ENCODE peak calls at places on chromosomes 5 and 9, in four cellular contexts. One of them, this sample, is unnamed.

GRCh38 chr5:54175-54730 is 37.7 kb upstream of the PLEKHG4B start:
- DNase-seq in spleen: no peak
- DNase-seq in ovary: no peak
- DNase-seq in kidney epithelial cell: no peak
- DNase-seq in this sample: no peak

GRCh38 chr5:157608972-157609565 is 33.5 kb upstream of the ADAM19 start:
- DNase-seq in spleen: no peak
- DNase-seq in kidney epithelial cell: no peak
- DNase-seq in ovary: no peak
- DNase-seq in this sample: no peak

GRCh38 chr5:74542477-74542876 is 98.1 kb downstream of the ENC1 start:
- DNase-seq in ovary: no peak
- DNase-seq in spleen: no peak
- DNase-seq in kidney epithelial cell: no peak
- DNase-seq in this sample: no peak

GRCh38 chr5:179152144-179152895 is 92.1 kb downstream of the ZNF354C start:
- DNase-seq in spleen: peak; percentile 53
- DNase-seq in kidney epithelial cell: no peak
- DNase-seq in ovary: no peak
- DNase-seq in this sample: no peak

GRCh38 chr5:122907238-122907637 is 61.8 kb downstream of the SNX24 start:
- DNase-seq in ovary: no peak
- DNase-seq in spleen: no peak
- DNase-seq in kidney epithelial cell: no peak
- DNase-seq in this sample: no peak

GRCh38 chr9:130746434-130747212 is 53.0 kb downstream of the EXOSC2 start:
- DNase-seq in ovary: no peak
- DNase-seq in kidney epithelial cell: no peak
- DNase-seq in spleen: no peak
- DNase-seq in this sample: no peak

GRCh38 chr9:88873635-88874034 is 117.6 kb upstream of the S1PR3 start:
- DNase-seq in ovary: no peak
- DNase-seq in spleen: no peak
- DNase-seq in kidney epithelial cell: no peak
- DNase-seq in this sample: no peak

GRCh38 chr5:110865400-110866094 is 126.7 kb downstream of the SLC25A46 start:
- DNase-seq in ovary: no peak
- DNase-seq in kidney epithelial cell: no peak
- DNase-seq in spleen: no peak
- DNase-seq in this sample: peak; percentile 30

GRCh38 chr9:130539473-130540223 is 39.7 kb upstream of the FUBP3 start:
- DNase-seq in ovary: no peak
- DNase-seq in kidney epithelial cell: peak; percentile 16
- DNase-seq in spleen: no peak
- DNase-seq in this sample: no peak

GRCh38 chr5:119359737-119360413 is 4.1 kb downstream of the TNFAIP8 start:
- DNase-seq in kidney epithelial cell: no peak
- DNase-seq in ovary: no peak
- DNase-seq in spleen: no peak
- DNase-seq in this sample: no peak

GRCh38 chr9:113592806-113593575 is 129.5 kb downstream of the RGS3 start:
- DNase-seq in spleen: no peak
- DNase-seq in kidney epithelial cell: no peak
- DNase-seq in ovary: no peak
- DNase-seq in this sample: no peak

GRCh38 chr9:113590389-113590788 is 126.9 kb downstream of the RGS3 start:
- DNase-seq in ovary: no peak
- DNase-seq in spleen: no peak
- DNase-seq in kidney epithelial cell: no peak
- DNase-seq in this sample: no peak

GRCh38 chr9:113590991-113591898 is 127.7 kb downstream of the RGS3 start:
- DNase-seq in ovary: peak; percentile 89
- DNase-seq in kidney epithelial cell: no peak
- DNase-seq in spleen: peak; percentile 90
- DNase-seq in this sample: peak; percentile 84

GRCh38 chr9:113593682-113594281 is 130.3 kb downstream of the RGS3 start:
- DNase-seq in kidney epithelial cell: peak; percentile 97
- DNase-seq in spleen: peak; percentile 88
- DNase-seq in ovary: peak; percentile 85
- DNase-seq in this sample: peak; percentile 77

GRCh38 chr9:113591899-113592625 is 128.5 kb downstream of the RGS3 start:
- DNase-seq in spleen: peak; percentile 27
- DNase-seq in ovary: no peak
- DNase-seq in kidney epithelial cell: no peak
- DNase-seq in this sample: no peak
- TF ChIP-seq CTCF in spleen: no peak
- TF ChIP-seq CTCF in ovary: no peak
- TF ChIP-seq CTCF in kidney epithelial cell: no peak
- TF ChIP-seq CTCF in this sample: no peak

DNA sequence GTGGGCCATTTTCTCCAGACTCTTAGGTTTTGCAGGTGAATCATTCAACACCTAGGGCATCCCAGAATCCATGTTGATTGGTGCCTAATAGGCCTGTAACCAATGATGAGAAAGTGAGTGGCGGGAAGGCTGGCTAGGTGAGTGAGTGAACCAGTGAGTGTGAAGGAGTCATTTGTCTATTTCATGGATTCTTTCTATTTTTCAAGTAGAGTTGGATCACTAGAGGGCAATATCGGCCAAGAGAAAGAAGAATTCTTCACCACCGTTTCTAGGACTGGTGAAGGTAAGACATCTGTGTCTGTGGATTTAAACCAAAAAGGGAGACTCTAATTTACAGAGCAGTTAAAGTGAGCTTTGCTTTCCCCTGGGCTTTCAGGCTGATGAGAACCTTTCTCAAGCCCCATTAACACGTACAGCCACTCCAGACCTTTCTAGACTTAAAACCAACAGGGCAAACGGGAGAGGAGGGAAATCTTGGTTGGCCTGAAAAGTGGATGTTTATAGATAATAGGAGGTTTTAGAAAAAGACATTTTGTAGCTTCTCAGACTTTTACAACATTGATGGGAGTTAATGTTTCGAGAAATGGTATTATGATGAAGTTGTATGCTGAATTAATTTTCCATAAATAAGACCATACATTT is 114.3 kb upstream of the IL12B start:
- DNase-seq in kidney epithelial cell: no peak
- DNase-seq in ovary: no peak
- DNase-seq in spleen: no peak
- DNase-seq in this sample: no peak
- TF ChIP-seq CTCF in kidney epithelial cell: peak; percentile 46
- TF ChIP-seq CTCF in ovary: peak; percentile 53
- TF ChIP-seq CTCF in spleen: no peak
- TF ChIP-seq CTCF in this sample: peak; percentile 56

GRCh38 chr5:128498844-128499455 is 39.1 kb downstream of the FBN2 start:
- DNase-seq in kidney epithelial cell: peak; percentile 16
- DNase-seq in spleen: no peak
- DNase-seq in ovary: no peak
- DNase-seq in this sample: no peak
- TF ChIP-seq CTCF in kidney epithelial cell: peak; percentile 46
- TF ChIP-seq CTCF in spleen: no peak
- TF ChIP-seq CTCF in ovary: no peak
- TF ChIP-seq CTCF in this sample: peak; percentile 67

DNA sequence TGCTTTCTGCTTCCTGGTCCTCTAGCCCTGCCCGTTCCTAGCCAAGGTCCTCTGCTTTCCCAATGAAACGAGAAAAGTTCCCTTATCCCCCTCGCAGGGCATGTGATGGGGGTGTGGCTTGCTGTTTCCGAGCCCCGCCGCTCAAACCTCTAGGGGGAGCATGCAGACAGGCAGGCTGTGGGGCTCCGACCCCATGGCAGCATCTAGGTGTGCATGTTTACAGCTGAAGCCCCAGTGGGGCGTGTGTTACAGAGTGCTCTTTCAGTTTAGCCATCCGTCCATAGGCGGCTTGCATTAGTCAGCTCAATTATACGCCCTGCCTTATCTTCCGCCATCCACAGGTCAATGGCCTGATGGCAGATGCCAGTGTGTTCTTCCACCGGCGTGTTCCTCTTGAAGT is 48.3 kb upstream of the SPATA31E1 start:
- DNase-seq in kidney epithelial cell: no peak
- DNase-seq in ovary: no peak
- DNase-seq in spleen: no peak
- DNase-seq in this sample: no peak
- TF ChIP-seq CTCF in kidney epithelial cell: peak; percentile 11
- TF ChIP-seq CTCF in ovary: no peak
- TF ChIP-seq CTCF in spleen: no peak
- TF ChIP-seq CTCF in this sample: peak; percentile 40

DNA sequence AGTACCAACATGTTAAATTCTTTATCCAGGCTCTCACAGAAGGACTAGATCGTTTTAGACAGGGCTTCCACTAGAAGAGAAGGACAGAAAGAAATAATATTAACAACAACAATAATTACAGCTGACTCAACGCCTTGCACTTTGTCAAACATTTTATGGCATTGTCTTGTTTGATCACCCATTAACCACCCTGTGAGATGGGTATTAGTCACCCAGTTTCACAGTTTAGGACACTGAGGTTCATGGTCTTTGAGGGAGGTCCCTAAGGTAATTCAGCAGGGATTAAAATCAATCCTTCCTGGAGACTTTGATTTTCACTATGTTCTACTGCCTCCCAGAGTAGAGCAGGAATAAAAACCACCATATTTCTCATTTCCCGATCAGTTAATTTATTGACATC is 51.4 kb upstream of the BNC2 start:
- DNase-seq in ovary: no peak
- DNase-seq in kidney epithelial cell: peak; percentile 61
- DNase-seq in spleen: no peak
- DNase-seq in this sample: no peak
- TF ChIP-seq CTCF in ovary: no peak
- TF ChIP-seq CTCF in kidney epithelial cell: no peak
- TF ChIP-seq CTCF in spleen: no peak
- TF ChIP-seq CTCF in this sample: no peak

DNA sequence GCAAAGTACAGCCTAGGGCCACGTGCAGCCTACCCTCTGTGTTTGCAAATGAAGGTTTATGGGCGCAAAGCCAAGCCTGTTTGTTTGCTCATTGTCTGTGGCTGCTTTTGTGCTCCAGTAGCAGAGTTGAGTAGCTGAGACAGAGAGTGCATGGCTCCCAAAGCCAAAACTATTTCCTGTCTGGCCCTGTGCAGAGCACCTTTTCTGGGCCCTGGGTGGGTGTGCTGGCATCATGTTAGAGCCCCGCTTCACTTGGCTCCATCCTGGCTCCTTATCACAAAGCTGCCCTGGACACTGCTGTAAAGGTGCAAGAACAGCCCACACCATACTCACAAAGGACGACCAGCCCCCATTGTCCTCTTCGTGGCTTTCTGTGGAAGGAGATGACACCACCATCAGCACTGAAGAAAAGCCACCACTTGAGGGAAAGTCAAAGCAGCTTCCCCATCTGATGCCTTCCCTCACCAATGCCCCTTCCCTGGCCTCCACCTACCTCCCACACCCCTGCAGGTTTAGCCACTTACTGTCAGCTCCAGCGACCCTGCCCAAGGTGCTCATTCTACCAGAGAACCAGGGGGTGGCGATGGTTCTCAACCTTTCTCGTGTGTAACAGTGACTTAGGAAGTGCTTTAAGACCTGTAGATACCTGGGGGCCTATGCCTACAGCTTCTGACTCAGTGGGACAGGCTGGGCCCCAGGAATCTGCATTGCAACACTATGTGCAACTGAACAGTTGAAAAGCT is 23.4 kb downstream of the LCP2 start:
- DNase-seq in ovary: no peak
- DNase-seq in kidney epithelial cell: no peak
- DNase-seq in spleen: no peak
- DNase-seq in this sample: no peak
- TF ChIP-seq CTCF in ovary: no peak
- TF ChIP-seq CTCF in kidney epithelial cell: peak; percentile 30
- TF ChIP-seq CTCF in spleen: no peak
- TF ChIP-seq CTCF in this sample: peak; percentile 48

DNA sequence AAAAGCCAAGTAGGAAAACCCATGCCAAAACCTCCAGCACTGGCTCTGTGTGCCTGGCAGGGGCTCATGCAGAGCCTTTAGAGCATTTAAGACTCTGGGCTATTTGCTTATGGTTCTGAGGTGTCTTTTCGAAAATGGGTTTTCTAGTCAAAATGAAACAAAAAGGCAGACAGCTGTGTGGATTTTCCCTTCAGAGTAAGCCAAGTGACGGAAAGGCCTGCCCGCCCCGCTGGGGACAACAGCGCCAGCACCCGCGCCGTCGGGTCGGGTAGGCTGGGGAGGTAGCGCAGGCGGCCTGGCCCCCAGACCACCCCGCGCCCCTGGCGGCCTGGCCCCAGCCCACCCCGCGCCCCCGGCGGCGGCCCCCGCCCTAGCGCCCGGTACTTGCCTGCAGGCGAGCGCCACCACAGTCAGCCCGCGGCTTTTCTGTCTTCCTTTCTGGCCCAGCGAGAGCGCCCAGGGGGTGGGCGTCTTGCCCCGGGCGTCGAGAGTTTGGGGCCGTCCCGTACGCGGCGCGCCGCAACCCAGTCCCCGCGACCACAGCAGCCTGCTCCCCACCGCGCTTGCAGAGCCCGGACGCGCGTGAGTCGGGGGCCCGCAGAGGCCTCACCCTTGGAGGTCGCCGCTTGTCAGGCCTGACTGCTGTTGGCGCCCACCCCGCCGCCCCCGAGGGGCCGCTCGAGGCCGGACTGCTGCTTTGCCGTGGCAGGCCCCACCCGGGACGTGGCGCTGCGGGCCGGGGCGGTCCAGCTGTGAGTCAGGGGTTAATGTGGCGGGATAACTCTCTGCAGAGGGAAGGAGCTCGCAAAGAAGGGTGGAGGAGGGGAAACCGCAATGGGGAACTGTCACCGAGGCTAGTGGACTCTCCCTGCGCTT is at the start of gene TICAM2:
- DNase-seq in ovary: peak; percentile 69
- DNase-seq in kidney epithelial cell: no peak
- DNase-seq in spleen: peak; percentile 94
- DNase-seq in this sample: peak; percentile 46
- TF ChIP-seq CTCF in ovary: no peak
- TF ChIP-seq CTCF in kidney epithelial cell: no peak
- TF ChIP-seq CTCF in spleen: no peak
- TF ChIP-seq CTCF in this sample: peak; percentile 48

DNA sequence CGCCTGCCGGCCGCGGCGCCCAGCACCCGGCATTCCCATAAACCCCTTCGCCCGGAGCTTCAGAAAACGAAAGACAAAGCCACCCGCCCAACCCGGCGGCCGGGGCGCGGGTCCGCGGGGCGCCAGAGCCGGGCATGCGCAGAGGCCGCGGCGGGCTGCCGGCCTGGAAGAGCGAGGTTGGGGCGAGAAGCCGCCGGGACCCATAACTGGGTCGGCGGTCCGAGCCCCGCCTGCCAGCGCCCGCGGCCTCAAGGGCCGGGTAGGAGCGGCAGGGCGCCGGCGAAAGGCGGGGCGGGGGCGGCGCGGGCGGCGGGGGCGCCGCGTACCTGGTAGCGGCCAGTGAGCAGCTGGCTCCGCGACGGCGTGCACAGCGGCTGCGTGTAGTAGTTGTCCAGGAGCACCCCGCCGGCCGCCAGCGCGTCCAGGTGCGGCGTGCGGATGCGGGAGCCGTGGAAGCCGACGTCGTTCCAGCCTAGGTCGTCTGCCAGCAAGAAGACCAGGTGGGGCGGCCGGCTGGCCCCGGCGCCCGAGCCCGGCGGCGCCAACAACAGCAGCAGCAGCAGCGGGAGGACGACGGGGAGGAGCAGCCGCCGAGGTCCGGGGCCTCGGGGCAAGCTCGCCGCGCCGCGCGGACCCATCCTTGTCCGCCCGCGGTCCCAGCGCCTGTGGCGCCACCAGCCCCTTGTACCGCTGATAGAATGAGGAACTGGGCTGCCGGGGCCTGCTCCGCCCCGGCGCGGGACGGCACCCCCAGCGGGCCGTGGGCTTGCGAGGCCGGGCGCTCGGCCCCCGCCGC is at the start of gene ARSB:
- DNase-seq in kidney epithelial cell: peak; percentile 38
- DNase-seq in spleen: peak; percentile 96
- DNase-seq in ovary: peak; percentile 81
- DNase-seq in this sample: peak; percentile 83
- TF ChIP-seq CTCF in kidney epithelial cell: peak; percentile 49
- TF ChIP-seq CTCF in spleen: no peak
- TF ChIP-seq CTCF in ovary: peak; percentile 47
- TF ChIP-seq CTCF in this sample: peak; percentile 43